ENCODE peak calls at places on chromosomes 7 and 10, in eight cellular contexts. A is cardiac muscle cell, R is NCI-H1105, N is Right ventricle myocardium superior, U is fibroblast of mammary gland, M is NCI-H2029, Q is left lobe of liver, G is non-pigmented ciliary epithelial cell. L is an unnamed sample.

GRCh38 chr10:75019360-75019759 is 92.1 kb upstream of the SAMD8 start:
- DNase-seq in N (no peak), R (peak), G (no peak), Q (no peak), A (no peak), U (peak), M (no peak), L (no peak)

GRCh38 chr7:51045319-51046102 is 262.8 kb upstream of the GRB10 start:
- DNase-seq in Q (no peak), U (peak), G (peak), M (no peak), A (no peak), N (no peak), R (no peak), L (no peak)

GRCh38 chr7:1536768-1537630 is 6.5 kb downstream of the MAFK start:
- DNase-seq in M (no peak), N (peak), G (peak), A (peak), Q (peak), U (peak), R (no peak), L (peak)

GRCh38 chr10:49359349-49360231 is 36.3 kb downstream of the DRGX start:
- DNase-seq in R (no peak), M (no peak), A (peak), Q (no peak), N (peak), U (peak), G (no peak), L (peak)

GRCh38 chr10:133466683-133467275 is 13.0 kb downstream of the SCART1 start:
- DNase-seq in G (no peak), U (no peak), M (no peak), A (no peak), R (no peak), N (no peak), Q (no peak), L (no peak)

GRCh38 chr10:7811000-7811399 is 7.3 kb upstream of the TAF3 start:
- DNase-seq in N (no peak), M (no peak), G (no peak), Q (no peak), U (no peak), A (no peak), R (no peak), L (no peak)

GRCh38 chr7:102273749-102274712 is 12.6 kb upstream of the SH2B2 start:
- DNase-seq in M (peak), Q (no peak), R (no peak), U (peak), A (peak), G (no peak), N (no peak), L (no peak)

GRCh38 chr7:88664630-88665233 is 94.8 kb upstream of the ZNF804B start:
- DNase-seq in M (no peak), A (no peak), R (no peak), Q (no peak), N (no peak), G (peak), U (peak), L (no peak)

GRCh38 chr7:44288381-44288685 is 37.1 kb downstream of the CAMK2B start:
- DNase-seq in N (peak), R (no peak), Q (peak), M (no peak), U (no peak), G (no peak), A (no peak), L (no peak)

GRCh38 chr10:132990684-132991545 is 48.5 kb upstream of the CFAP46 start:
- DNase-seq in R (no peak), N (no peak), M (no peak), Q (no peak), A (no peak), U (no peak), G (no peak), L (peak)